ENCODE peak calls at places on chromosome 18, in four cellular contexts. C is SK-N-SH, L is astrocyte, R is lower lobe of right lung. M is an unnamed sample.

GRCh38 chr18:27004056-27004829 is 138.7 kb upstream of the AQP4 start:
- DNase-seq in R (no peak), L (no peak), C (peak), M (no peak)

GRCh38 chr18:58529714-58530354 is 99.1 kb downstream of the ALPK2 start:
- DNase-seq in R (peak), L (no peak), C (peak), M (peak)

GRCh38 chr18:51110073-51110797 is 80.2 kb downstream of the SMAD4 start:
- DNase-seq in C (peak), L (no peak), R (peak), M (peak)

GRCh38 chr18:34848156-34848555 is 138.1 kb downstream of the DTNA start:
- DNase-seq in C (no peak), L (no peak), R (no peak), M (no peak)

GRCh38 chr18:79275992-79276391 is 119.7 kb upstream of the NFATC1 start:
- DNase-seq in C (no peak), L (no peak), R (no peak), M (no peak)

GRCh38 chr18:26703170-26703933 is 155.0 kb upstream of the KCTD1 start:
- DNase-seq in R (no peak), L (no peak), C (no peak), M (no peak)

GRCh38 chr18:6363216-6363615 is 51.5 kb downstream of the L3MBTL4 start:
- DNase-seq in L (no peak), R (no peak), C (no peak), M (no peak)

GRCh38 chr18:48348739-48349138 is 60.4 kb downstream of the ZBTB7C start:
- DNase-seq in R (no peak), C (no peak), L (no peak), M (peak)

GRCh38 chr18:70490008-70490933 is 201.4 kb downstream of the SOCS6 start:
- DNase-seq in R (no peak), L (peak), C (peak), M (peak)

GRCh38 chr18:5980721-5981120 is 85.4 kb upstream of the TMEM200C start:
- DNase-seq in R (no peak), C (no peak), L (no peak), M (no peak)

GRCh38 chr18:58682429-58683069 is 11.3 kb downstream of the MALT1 start:
- DNase-seq in L (peak), R (no peak), C (no peak), M (no peak)

GRCh38 chr18:1663879-1664705 is 759.4 kb downstream of the ADCYAP1 start:
- DNase-seq in R (peak), L (peak), C (peak), M (peak)

GRCh38 chr18:79983793-79984192 is 4.6 kb downstream of the TXNL4A start:
- DNase-seq in C (no peak), R (peak), L (peak), M (no peak)

GRCh38 chr18:58180738-58181353 is 136.8 kb downstream of the NEDD4L start:
- DNase-seq in L (no peak), C (peak), R (no peak), M (peak)

GRCh38 chr18:48342588-48342987 is 66.6 kb downstream of the ZBTB7C start:
- DNase-seq in L (no peak), C (no peak), R (no peak), M (no peak)

GRCh38 chr18:22193466-22193865 is 24.1 kb downstream of the GATA6 start:
- DNase-seq in L (no peak), C (no peak), R (no peak), M (no peak)

GRCh38 chr18:8635087-8635486 is 25.9 kb downstream of the RAB12 start:
- DNase-seq in L (peak), C (no peak), R (no peak), M (no peak)

GRCh38 chr18:14974576-14974975 is 226.6 kb downstream of the ANKRD30B start:
- DNase-seq in R (no peak), C (no peak), L (no peak), M (no peak)

GRCh38 chr18:29309352-29309751 is 1132.4 kb upstream of the CDH2 start:
- DNase-seq in L (no peak), R (no peak), C (peak), M (no peak)

GRCh38 chr18:46756559-46757201 is at the start of gene ST8SIA5:
- DNase-seq in L (no peak), R (no peak), C (peak), M (no peak)

GRCh38 chr18:49335677-49336076 is 124.8 kb downstream of the DYM start:
- DNase-seq in R (no peak), L (no peak), C (no peak), M (peak)

GRCh38 chr18:39806519-39806918 is 2148.5 kb upstream of the PIK3C3 start:
- DNase-seq in R (no peak), L (peak), C (no peak), M (no peak)

GRCh38 chr18:62898359-62898758 is 183.0 kb downstream of the PHLPP1 start:
- DNase-seq in C (no peak), R (no peak), L (no peak), M (no peak)

GRCh38 chr18:55753643-55754255 is 165.8 kb upstream of the TCF4 start:
- DNase-seq in R (no peak), C (no peak), L (no peak), M (no peak)

GRCh38 chr18:37987901-37988300 is 422.3 kb upstream of the CELF4 start:
- DNase-seq in C (no peak), L (no peak), R (no peak), M (no peak)

GRCh38 chr18:63971320-63972071 is 1.6 kb downstream of the SERPINB8 start:
- DNase-seq in C (no peak), R (no peak), L (peak), M (no peak)

GRCh38 chr18:32884543-32884942 is 111.7 kb upstream of the KLHL14 start:
- DNase-seq in R (no peak), L (no peak), C (no peak), M (no peak)

GRCh38 chr18:49029628-49030027 is 78.9 kb upstream of the SMAD7 start:
- DNase-seq in C (no peak), L (no peak), R (no peak), M (no peak)

GRCh38 chr18:48996901-48997463 is 46.2 kb upstream of the SMAD7 start:
- DNase-seq in L (peak), C (peak), R (peak), M (no peak)

GRCh38 chr18:36620801-36621200 is 208.0 kb downstream of the TPGS2 start:
- DNase-seq in L (no peak), C (no peak), R (no peak), M (no peak)

GRCh38 chr18:75244914-75245313 is 34.3 kb downstream of the TSHZ1 start:
- DNase-seq in C (peak), R (no peak), L (no peak), M (no peak)
- H3K27ac ChIP-seq in C (peak), R (no peak), L (no peak), M (no peak)

DNA sequence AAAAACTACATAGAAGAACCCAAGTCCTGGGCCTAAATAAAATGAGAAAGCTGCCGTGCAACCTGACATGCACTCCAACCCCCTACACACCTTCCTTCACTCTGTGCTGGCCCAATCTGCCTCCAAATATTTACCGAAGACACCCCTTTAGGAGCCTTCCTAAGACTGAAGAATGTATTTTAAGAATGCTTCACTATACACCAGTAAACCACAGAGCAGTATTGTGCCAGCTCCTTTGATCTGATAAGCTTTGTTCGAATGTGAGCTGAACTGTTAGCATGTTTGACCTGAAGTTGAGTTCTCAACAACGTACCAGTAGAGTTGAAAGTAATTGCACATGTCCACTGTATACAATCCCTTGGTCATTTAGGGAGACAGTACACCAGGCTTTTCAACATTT is 259.2 kb downstream of the TGIF1 start:
- DNase-seq in R (no peak), C (no peak), L (no peak), M (no peak)
- H3K27ac ChIP-seq in R (no peak), C (no peak), L (no peak), M (no peak)

GRCh38 chr18:44681611-44682010 is 923 bp downstream of the SETBP1 start:
- DNase-seq in R (no peak), C (no peak), L (no peak), M (no peak)
- H3K27ac ChIP-seq in R (peak), C (peak), L (no peak), M (no peak)

GRCh38 chr18:9719421-9719981 is 11.4 kb downstream of the RAB31 start:
- DNase-seq in C (no peak), L (peak), R (no peak), M (no peak)
- H3K27ac ChIP-seq in C (no peak), L (peak), R (no peak), M (no peak)

GRCh38 chr18:76530391-76530790 is 35.3 kb upstream of the ZNF516 start:
- DNase-seq in L (no peak), R (no peak), C (no peak), M (no peak)

GRCh38 chr18:76530846-76531245 is 35.8 kb upstream of the ZNF516 start:
- DNase-seq in C (no peak), R (no peak), L (no peak), M (peak)

GRCh38 chr18:76524900-76525698 is 30.1 kb upstream of the ZNF516 start:
- DNase-seq in L (peak), C (peak), R (no peak), M (no peak)

GRCh38 chr18:76529433-76529811 is 34.4 kb upstream of the ZNF516 start:
- DNase-seq in C (no peak), R (no peak), L (no peak), M (no peak)

DNA sequence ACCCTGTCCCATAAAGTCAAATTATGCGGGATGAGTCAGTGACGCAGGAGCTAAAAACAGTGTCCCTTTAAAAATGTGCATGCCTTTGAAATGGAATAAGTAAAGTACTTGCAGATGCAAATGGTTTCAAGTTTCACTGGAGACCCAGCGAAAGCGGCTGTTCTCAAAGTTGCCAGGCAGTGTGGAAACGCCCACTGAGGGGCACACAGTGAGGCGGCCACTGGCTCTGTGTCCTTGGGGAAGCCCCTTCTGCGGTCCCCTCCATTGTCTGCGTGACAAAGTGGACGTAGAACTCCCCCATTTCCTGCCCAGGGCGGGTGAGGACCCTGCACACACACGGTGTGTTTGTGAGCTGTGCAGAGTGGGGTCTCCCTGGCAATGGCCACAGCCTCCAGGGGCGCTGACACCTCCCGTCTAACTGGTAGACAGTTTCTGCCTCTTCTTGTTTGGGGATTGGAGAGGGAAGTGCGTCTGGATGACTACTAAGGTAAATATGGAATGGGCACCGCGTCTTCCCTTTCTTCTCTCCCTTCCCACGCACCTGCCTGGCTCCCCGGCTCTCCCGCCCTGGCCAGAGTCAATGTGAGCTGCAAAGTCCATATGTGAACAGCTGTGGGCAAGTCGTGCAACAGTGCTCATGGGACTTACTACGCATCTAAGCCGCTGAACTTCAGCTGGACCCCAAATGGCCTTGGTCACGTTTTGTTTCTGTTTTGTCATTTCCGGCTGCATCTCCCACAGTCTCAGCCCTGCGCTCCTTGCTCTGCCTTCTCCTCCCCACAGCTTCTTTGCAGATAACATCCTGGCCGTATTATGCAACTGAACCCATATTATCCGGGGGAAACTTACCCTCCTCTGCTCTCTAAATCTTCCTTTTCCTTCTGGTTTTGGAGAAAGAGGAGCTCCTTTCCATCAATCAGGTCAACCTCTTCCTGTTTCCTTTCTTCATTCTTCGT is 33.7 kb upstream of the ZNF516 start:
- DNase-seq in R (no peak), L (peak), C (no peak), M (peak)
- H3K27ac ChIP-seq in R (peak), L (no peak), C (no peak), M (no peak)

DNA sequence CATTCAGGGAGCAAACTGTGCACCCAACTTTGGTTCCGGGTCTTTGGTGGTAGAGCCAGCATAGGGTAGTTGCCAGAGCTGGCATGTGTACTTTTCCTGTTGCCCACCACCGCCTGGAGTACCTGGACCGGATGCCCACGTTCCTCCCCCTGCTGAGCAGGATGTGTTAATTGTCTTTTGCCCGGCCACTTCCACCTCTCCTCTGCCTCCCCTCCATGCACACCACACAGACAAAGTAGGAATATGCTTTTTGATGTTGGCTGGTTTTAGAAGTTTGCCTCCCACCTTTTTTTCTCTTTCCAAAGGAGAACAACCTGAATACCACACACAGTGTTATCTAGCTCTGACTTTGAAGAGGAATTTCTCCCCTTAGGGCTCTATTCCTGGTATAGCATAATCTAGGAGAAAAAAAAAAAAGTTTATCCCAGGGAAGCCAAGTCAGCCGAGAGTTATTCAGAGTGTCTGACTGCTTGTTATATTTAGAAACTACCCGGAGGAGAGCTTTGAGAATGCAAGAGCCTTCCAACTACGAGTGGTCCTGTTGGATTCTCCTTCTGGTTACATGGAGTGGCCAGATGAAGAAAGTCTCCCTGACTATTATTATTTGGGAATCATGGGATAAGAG is 111.9 kb downstream of the SETBP1 start:
- DNase-seq in L (peak), R (no peak), C (no peak), M (no peak)
- H3K27ac ChIP-seq in L (no peak), R (no peak), C (no peak), M (no peak)

GRCh38 chr18:9774150-9774549 is 66.0 kb downstream of the RAB31 start:
- DNase-seq in R (no peak), C (no peak), L (no peak), M (no peak)

GRCh38 chr18:9771261-9771976 is 63.3 kb downstream of the RAB31 start:
- DNase-seq in L (peak), R (peak), C (peak), M (peak)

GRCh38 chr18:9771977-9772660 is 64.0 kb downstream of the RAB31 start:
- DNase-seq in C (no peak), R (no peak), L (no peak), M (no peak)

GRCh38 chr18:9775172-9775571 is 67.1 kb downstream of the RAB31 start:
- DNase-seq in C (no peak), R (no peak), L (no peak), M (no peak)

GRCh38 chr18:9772847-9773677 is 65.0 kb downstream of the RAB31 start:
- DNase-seq in R (no peak), L (no peak), C (no peak), M (no peak)
- H3K27ac ChIP-seq in R (no peak), L (no peak), C (no peak), M (no peak)

GRCh38 chr18:75223687-75224347 is 13.2 kb downstream of the TSHZ1 start:
- DNase-seq in C (no peak), L (peak), R (no peak), M (peak)
- H3K27ac ChIP-seq in C (no peak), L (no peak), R (no peak), M (no peak)

M was measured in WERI-Rb-1.